ENCODE peak calls at places on chromosomes 16 and 17, in eight cellular contexts. One of them, this sample, is unnamed.

GRCh38 chr17:48757524-48757961 is 29.0 kb upstream of the HOXB13 start:
- DNase-seq in MCF 10A: no peak
- DNase-seq in stomach: no peak
- DNase-seq in naive thymus-derived CD8-positive, alpha-beta T cell: no peak
- DNase-seq in activated CD4-positive, alpha-beta T cell treated with anti-CD3 and anti-CD28 coated beads, Interleukin-2, amount 50 U/mL, for 1 hour: no peak
- DNase-seq in neural progenitor cell: no peak
- DNase-seq in lower leg skin: no peak
- DNase-seq in stimulated activated naive B cell treated with anti-CD40 and anti-IgM and Interleukin-4, amounts not matched to agents 10 μg/mL and 1 μg/mL and 100 μg/mL, for 72 hours: no peak
- DNase-seq in this sample: no peak

GRCh38 chr17:39738568-39738901 is 797 bp downstream of the GRB7 start:
- DNase-seq in neural progenitor cell: peak
- DNase-seq in MCF 10A: peak
- DNase-seq in naive thymus-derived CD8-positive, alpha-beta T cell: peak
- DNase-seq in lower leg skin: no peak
- DNase-seq in stimulated activated naive B cell treated with anti-CD40 and anti-IgM and Interleukin-4, amounts not matched to agents 10 μg/mL and 1 μg/mL and 100 μg/mL, for 72 hours: peak
- DNase-seq in stomach: peak
- DNase-seq in activated CD4-positive, alpha-beta T cell treated with anti-CD3 and anti-CD28 coated beads, Interleukin-2, amount 50 U/mL, for 1 hour: peak
- DNase-seq in this sample: no peak

GRCh38 chr17:57898487-57899311 is 48.9 kb upstream of the MRPS23 start:
- DNase-seq in stomach: peak
- DNase-seq in neural progenitor cell: peak
- DNase-seq in lower leg skin: peak
- DNase-seq in naive thymus-derived CD8-positive, alpha-beta T cell: no peak
- DNase-seq in activated CD4-positive, alpha-beta T cell treated with anti-CD3 and anti-CD28 coated beads, Interleukin-2, amount 50 U/mL, for 1 hour: no peak
- DNase-seq in MCF 10A: no peak
- DNase-seq in stimulated activated naive B cell treated with anti-CD40 and anti-IgM and Interleukin-4, amounts not matched to agents 10 μg/mL and 1 μg/mL and 100 μg/mL, for 72 hours: no peak
- DNase-seq in this sample: no peak

GRCh38 chr17:6212766-6213165 is 142.6 kb downstream of the WSCD1 start:
- DNase-seq in neural progenitor cell: no peak
- DNase-seq in lower leg skin: peak
- DNase-seq in naive thymus-derived CD8-positive, alpha-beta T cell: no peak
- DNase-seq in stomach: no peak
- DNase-seq in stimulated activated naive B cell treated with anti-CD40 and anti-IgM and Interleukin-4, amounts not matched to agents 10 μg/mL and 1 μg/mL and 100 μg/mL, for 72 hours: no peak
- DNase-seq in MCF 10A: no peak
- DNase-seq in activated CD4-positive, alpha-beta T cell treated with anti-CD3 and anti-CD28 coated beads, Interleukin-2, amount 50 U/mL, for 1 hour: no peak
- DNase-seq in this sample: no peak

GRCh38 chr17:10987786-10988185 is 149.9 kb upstream of the PIRT start:
- DNase-seq in lower leg skin: peak
- DNase-seq in stimulated activated naive B cell treated with anti-CD40 and anti-IgM and Interleukin-4, amounts not matched to agents 10 μg/mL and 1 μg/mL and 100 μg/mL, for 72 hours: no peak
- DNase-seq in stomach: no peak
- DNase-seq in neural progenitor cell: no peak
- DNase-seq in activated CD4-positive, alpha-beta T cell treated with anti-CD3 and anti-CD28 coated beads, Interleukin-2, amount 50 U/mL, for 1 hour: no peak
- DNase-seq in naive thymus-derived CD8-positive, alpha-beta T cell: no peak
- DNase-seq in MCF 10A: no peak
- DNase-seq in this sample: no peak

GRCh38 chr16:81774348-81774747 is 4.7 kb upstream of the PLCG2 start:
- DNase-seq in MCF 10A: no peak
- DNase-seq in stomach: no peak
- DNase-seq in activated CD4-positive, alpha-beta T cell treated with anti-CD3 and anti-CD28 coated beads, Interleukin-2, amount 50 U/mL, for 1 hour: no peak
- DNase-seq in lower leg skin: no peak
- DNase-seq in stimulated activated naive B cell treated with anti-CD40 and anti-IgM and Interleukin-4, amounts not matched to agents 10 μg/mL and 1 μg/mL and 100 μg/mL, for 72 hours: peak
- DNase-seq in naive thymus-derived CD8-positive, alpha-beta T cell: no peak
- DNase-seq in neural progenitor cell: no peak
- DNase-seq in this sample: no peak

GRCh38 chr17:62300697-62301096 is 79.7 kb upstream of the EFCAB3 start:
- DNase-seq in MCF 10A: no peak
- DNase-seq in naive thymus-derived CD8-positive, alpha-beta T cell: no peak
- DNase-seq in stomach: no peak
- DNase-seq in lower leg skin: no peak
- DNase-seq in neural progenitor cell: no peak
- DNase-seq in stimulated activated naive B cell treated with anti-CD40 and anti-IgM and Interleukin-4, amounts not matched to agents 10 μg/mL and 1 μg/mL and 100 μg/mL, for 72 hours: no peak
- DNase-seq in activated CD4-positive, alpha-beta T cell treated with anti-CD3 and anti-CD28 coated beads, Interleukin-2, amount 50 U/mL, for 1 hour: no peak
- DNase-seq in this sample: no peak

GRCh38 chr16:64196444-64196843 is 925.4 kb downstream of the CDH11 start:
- DNase-seq in neural progenitor cell: no peak
- DNase-seq in lower leg skin: no peak
- DNase-seq in stimulated activated naive B cell treated with anti-CD40 and anti-IgM and Interleukin-4, amounts not matched to agents 10 μg/mL and 1 μg/mL and 100 μg/mL, for 72 hours: no peak
- DNase-seq in activated CD4-positive, alpha-beta T cell treated with anti-CD3 and anti-CD28 coated beads, Interleukin-2, amount 50 U/mL, for 1 hour: no peak
- DNase-seq in stomach: no peak
- DNase-seq in MCF 10A: no peak
- DNase-seq in naive thymus-derived CD8-positive, alpha-beta T cell: no peak
- DNase-seq in this sample: no peak

GRCh38 chr16:72561-73537 is at the start of gene RHBDF1:
- DNase-seq in stimulated activated naive B cell treated with anti-CD40 and anti-IgM and Interleukin-4, amounts not matched to agents 10 μg/mL and 1 μg/mL and 100 μg/mL, for 72 hours: no peak
- DNase-seq in MCF 10A: peak
- DNase-seq in lower leg skin: no peak
- DNase-seq in stomach: peak
- DNase-seq in activated CD4-positive, alpha-beta T cell treated with anti-CD3 and anti-CD28 coated beads, Interleukin-2, amount 50 U/mL, for 1 hour: no peak
- DNase-seq in naive thymus-derived CD8-positive, alpha-beta T cell: no peak
- DNase-seq in neural progenitor cell: peak
- DNase-seq in this sample: no peak

GRCh38 chr16:68486671-68487495 is 38.6 kb upstream of the SMPD3 start:
- DNase-seq in neural progenitor cell: peak
- DNase-seq in stomach: no peak
- DNase-seq in stimulated activated naive B cell treated with anti-CD40 and anti-IgM and Interleukin-4, amounts not matched to agents 10 μg/mL and 1 μg/mL and 100 μg/mL, for 72 hours: no peak
- DNase-seq in naive thymus-derived CD8-positive, alpha-beta T cell: no peak
- DNase-seq in MCF 10A: no peak
- DNase-seq in lower leg skin: no peak
- DNase-seq in activated CD4-positive, alpha-beta T cell treated with anti-CD3 and anti-CD28 coated beads, Interleukin-2, amount 50 U/mL, for 1 hour: no peak
- DNase-seq in this sample: no peak

GRCh38 chr16:69089091-69089912 is 16.2 kb upstream of the HAS3 start:
- DNase-seq in lower leg skin: no peak
- DNase-seq in stomach: peak
- DNase-seq in naive thymus-derived CD8-positive, alpha-beta T cell: no peak
- DNase-seq in MCF 10A: no peak
- DNase-seq in stimulated activated naive B cell treated with anti-CD40 and anti-IgM and Interleukin-4, amounts not matched to agents 10 μg/mL and 1 μg/mL and 100 μg/mL, for 72 hours: no peak
- DNase-seq in activated CD4-positive, alpha-beta T cell treated with anti-CD3 and anti-CD28 coated beads, Interleukin-2, amount 50 U/mL, for 1 hour: no peak
- DNase-seq in neural progenitor cell: peak
- DNase-seq in this sample: no peak

GRCh38 chr17:7888184-7888920 is at the start of gene CHD3:
- DNase-seq in activated CD4-positive, alpha-beta T cell treated with anti-CD3 and anti-CD28 coated beads, Interleukin-2, amount 50 U/mL, for 1 hour: peak
- DNase-seq in stomach: peak
- DNase-seq in neural progenitor cell: peak
- DNase-seq in stimulated activated naive B cell treated with anti-CD40 and anti-IgM and Interleukin-4, amounts not matched to agents 10 μg/mL and 1 μg/mL and 100 μg/mL, for 72 hours: no peak
- DNase-seq in MCF 10A: peak
- DNase-seq in naive thymus-derived CD8-positive, alpha-beta T cell: peak
- DNase-seq in lower leg skin: peak
- DNase-seq in this sample: no peak

GRCh38 chr16:65113441-65113840 is 8.4 kb downstream of the CDH11 start:
- DNase-seq in lower leg skin: no peak
- DNase-seq in stomach: no peak
- DNase-seq in activated CD4-positive, alpha-beta T cell treated with anti-CD3 and anti-CD28 coated beads, Interleukin-2, amount 50 U/mL, for 1 hour: no peak
- DNase-seq in neural progenitor cell: no peak
- DNase-seq in stimulated activated naive B cell treated with anti-CD40 and anti-IgM and Interleukin-4, amounts not matched to agents 10 μg/mL and 1 μg/mL and 100 μg/mL, for 72 hours: no peak
- DNase-seq in naive thymus-derived CD8-positive, alpha-beta T cell: no peak
- DNase-seq in MCF 10A: no peak
- DNase-seq in this sample: no peak